ENCODE peak calls at places on chromosomes 13 and 19, in ten cellular contexts. L is KBM-7; M is NCI-H2081; V is sciatic nerve; X is smooth muscle cell of the brain vasculature; J is PC-9; D is neuronal stem cell; T is stimulated activated CD4-positive, alpha-beta T cell treated with anti-CD3 and anti-CD28 coated beads, TNF-alpha, amount 100 ng/mL, for 48 hours; Y is iris pigment epithelial cell; K is breast epithelium. O is an unnamed sample.
A peak's percentile ranks its signal among the peaks of the same experiment; 100 is the strongest.

GRCh38 chr19:48398329-48399235 is 5.1 kb downstream of the GRIN2D start:
- DNase-seq in L (peak; percentile 81), M (peak; percentile 81), V (peak; percentile 85), X (peak; percentile 71), J (peak; percentile 88), D (peak; percentile 77), T (peak; percentile 85), Y (peak; percentile 93), K (no peak), O (peak; percentile 90)

GRCh38 chr19:33376931-33377557 is 3.5 kb downstream of the CEBPG start:
- DNase-seq in L (no peak), M (no peak), V (no peak), X (no peak), J (peak; percentile 27), D (no peak), T (no peak), Y (no peak), K (no peak), O (no peak)

GRCh38 chr13:99356216-99357089 is 49.3 kb upstream of the GPR183 start:
- DNase-seq in L (peak; percentile 67), M (no peak), V (no peak), X (peak; percentile 77), J (no peak), D (no peak), T (no peak), Y (peak; percentile 94), K (no peak), O (peak; percentile 89)

GRCh38 chr19:42850981-42851717 is 28.4 kb downstream of the PSG1 start:
- DNase-seq in L (no peak), M (no peak), V (no peak), X (peak; percentile 32), J (peak; percentile 70), D (no peak), T (no peak), Y (peak; percentile 98), K (no peak), O (no peak)

GRCh38 chr19:7504684-7505083 is 11.2 kb upstream of the ZNF358 start:
- DNase-seq in L (no peak), M (no peak), V (no peak), X (no peak), J (no peak), D (no peak), T (no peak), Y (no peak), K (no peak), O (no peak)

GRCh38 chr13:88979465-88980180 is 1308.5 kb downstream of the SLITRK5 start:
- DNase-seq in L (peak; percentile 1), M (peak; percentile 18), V (no peak), X (no peak), J (no peak), D (no peak), T (no peak), Y (no peak), K (no peak), O (peak; percentile 55)

GRCh38 chr19:58229255-58229639 is 533 bp downstream of the ZNF544 start:
- DNase-seq in L (no peak), M (peak; percentile 71), V (no peak), X (no peak), J (no peak), D (no peak), T (peak; percentile 20), Y (peak; percentile 25), K (no peak), O (no peak)

GRCh38 chr13:74204606-74205312 is 70.6 kb upstream of the KLF12 start:
- DNase-seq in L (no peak), M (no peak), V (no peak), X (no peak), J (no peak), D (no peak), T (no peak), Y (no peak), K (no peak), O (no peak)

GRCh38 chr13:75861786-75862185 is 225.7 kb downstream of the LMO7 start:
- DNase-seq in L (no peak), M (no peak), V (no peak), X (no peak), J (no peak), D (no peak), T (no peak), Y (peak; percentile 69), K (no peak), O (no peak)

GRCh38 chr13:70894258-70894657 is 786.0 kb upstream of the KLHL1 start:
- DNase-seq in L (no peak), M (no peak), V (no peak), X (no peak), J (no peak), D (no peak), T (no peak), Y (no peak), K (no peak), O (no peak)

GRCh38 chr13:32659736-32660135 is 73.5 kb downstream of the PDS5B start:
- DNase-seq in L (no peak), M (no peak), V (no peak), X (no peak), J (no peak), D (no peak), T (no peak), Y (peak; percentile 63), K (no peak), O (no peak)

GRCh38 chr19:57947419-57948134 is at the start of gene ZNF256:
- DNase-seq in L (peak; percentile 97), M (peak; percentile 96), V (peak; percentile 94), X (peak; percentile 79), J (peak; percentile 96), D (peak; percentile 92), T (peak; percentile 89), Y (peak; percentile 95), K (peak; percentile 97), O (peak; percentile 89)

GRCh38 chr19:29484876-29485275 is 40.9 kb upstream of the VSTM2B start:
- DNase-seq in L (no peak), M (no peak), V (peak; percentile 27), X (no peak), J (no peak), D (no peak), T (no peak), Y (no peak), K (no peak), O (no peak)

GRCh38 chr13:43289458-43290255 is 266.3 kb downstream of the DNAJC15 start:
- DNase-seq in L (no peak), M (peak; percentile 38), V (no peak), X (no peak), J (no peak), D (no peak), T (no peak), Y (no peak), K (no peak), O (no peak)

GRCh38 chr13:71774863-71775262 is 92.1 kb downstream of the DACH1 start:
- DNase-seq in L (no peak), M (no peak), V (no peak), X (no peak), J (no peak), D (no peak), T (no peak), Y (no peak), K (no peak), O (no peak)

GRCh38 chr13:60654405-60654804 is 257.4 kb downstream of the TDRD3 start:
- DNase-seq in L (peak; percentile 17), M (peak; percentile 4), V (no peak), X (no peak), J (peak; percentile 10), D (no peak), T (no peak), Y (peak; percentile 3), K (no peak), O (no peak)

GRCh38 chr19:11480927-11481776 is at the start of gene ELAVL3:
- DNase-seq in L (no peak), M (peak; percentile 69), V (no peak), X (no peak), J (no peak), D (no peak), T (no peak), Y (no peak), K (no peak), O (no peak)

GRCh38 chr13:46149272-46150133 is 32.5 kb downstream of the LCP1 start:
- DNase-seq in L (no peak), M (no peak), V (no peak), X (peak; percentile 33), J (no peak), D (no peak), T (no peak), Y (peak; percentile 66), K (no peak), O (no peak)

GRCh38 chr19:46624958-46625661 is at the start of gene PTGIR:
- DNase-seq in L (peak; percentile 47), M (no peak), V (peak; percentile 85), X (no peak), J (no peak), D (no peak), T (no peak), Y (peak; percentile 59), K (no peak), O (no peak)

GRCh38 chr19:42528354-42529247 is at the start of gene CEACAM1:
- DNase-seq in L (no peak), M (no peak), V (no peak), X (no peak), J (peak; percentile 31), D (no peak), T (no peak), Y (peak; percentile 43), K (peak; percentile 63), O (no peak)

GRCh38 chr13:110428281-110428680 is 121.2 kb downstream of the COL4A2 start:
- DNase-seq in L (no peak), M (no peak), V (peak; percentile 46), X (no peak), J (no peak), D (no peak), T (no peak), Y (no peak), K (no peak), O (no peak)

GRCh38 chr19:17473041-17473440 is 2.7 kb downstream of the SLC27A1 start:
- DNase-seq in L (peak; percentile 55), M (no peak), V (no peak), X (no peak), J (peak; percentile 57), D (no peak), T (no peak), Y (peak; percentile 90), K (no peak), O (no peak)